ENCODE peak calls at places on chromosomes 2 and 18, in six cellular contexts. G is BJ, A is tibial nerve, M is pancreas, C is OCI-LY7, Z is GM10248. D is an unnamed sample.

GRCh38 chr2:52859065-52859464 is 908.5 kb upstream of the CHAC2 start:
- DNase-seq in A (no peak), M (no peak), Z (no peak), C (no peak), G (no peak), D (no peak)

GRCh38 chr18:79018911-79019310 is 39.3 kb downstream of the SALL3 start:
- DNase-seq in G (no peak), M (no peak), A (no peak), C (no peak), Z (no peak), D (no peak)

GRCh38 chr2:28471701-28472236 is 24.1 kb upstream of the PLB1 start:
- DNase-seq in C (no peak), G (no peak), M (no peak), A (no peak), Z (no peak), D (no peak)

GRCh38 chr18:4236940-4237686 is 218.0 kb downstream of the DLGAP1 start:
- DNase-seq in A (no peak), Z (no peak), C (no peak), G (no peak), M (no peak), D (no peak)

GRCh38 chr2:71850306-71850801 is 297.3 kb downstream of the CYP26B1 start:
- DNase-seq in G (no peak), M (no peak), Z (no peak), C (no peak), A (no peak), D (no peak)

GRCh38 chr2:171785450-171785849 is 98.2 kb downstream of the DYNC1I2 start:
- DNase-seq in Z (no peak), M (no peak), C (no peak), G (no peak), A (no peak), D (no peak)

GRCh38 chr2:85766214-85766613 is 12.4 kb downstream of the ATOH8 start:
- DNase-seq in G (no peak), Z (no peak), A (no peak), M (no peak), C (no peak), D (no peak)

GRCh38 chr2:2232167-2232566 is 98.9 kb downstream of the MYT1L start:
- DNase-seq in Z (no peak), A (no peak), M (peak), C (no peak), G (no peak), D (peak)

GRCh38 chr2:188291142-188291616 is 495 bp upstream of the GULP1 start:
- DNase-seq in A (no peak), Z (no peak), G (no peak), M (no peak), C (no peak), D (no peak)

GRCh38 chr2:3143602-3144001 is 234.0 kb downstream of the EIPR1 start:
- DNase-seq in M (no peak), Z (no peak), G (no peak), A (no peak), C (no peak), D (no peak)

GRCh38 chr18:40063488-40063887 is 1891.5 kb upstream of the PIK3C3 start:
- DNase-seq in Z (no peak), C (no peak), G (no peak), A (no peak), M (no peak), D (no peak)

GRCh38 chr2:7672027-7672684 is 754.9 kb downstream of the RNF144A start:
- DNase-seq in M (peak), A (no peak), G (no peak), C (peak), Z (peak), D (no peak)

GRCh38 chr2:85744055-85744454 is 9.7 kb upstream of the ATOH8 start:
- DNase-seq in C (no peak), G (no peak), M (no peak), A (no peak), Z (no peak), D (no peak)

GRCh38 chr2:239856620-239857285 is 168.4 kb downstream of the NDUFA10 start:
- DNase-seq in G (no peak), Z (no peak), M (no peak), C (no peak), A (peak), D (no peak)

GRCh38 chr2:19900536-19901200 is 1.1 kb downstream of the TTC32 start:
- DNase-seq in A (no peak), G (no peak), M (no peak), C (peak), Z (peak), D (no peak)

GRCh38 chr2:143856973-143857372 is 662.9 kb downstream of the ZEB2 start:
- DNase-seq in G (no peak), M (no peak), C (no peak), A (no peak), Z (no peak), D (no peak)

GRCh38 chr18:43774497-43774896 is 497.2 kb upstream of the SYT4 start:
- DNase-seq in M (no peak), G (no peak), A (no peak), C (no peak), Z (no peak), D (no peak)

GRCh38 chr2:75278314-75278713 is 79.0 kb upstream of the TACR1 start:
- DNase-seq in M (no peak), G (no peak), C (no peak), Z (no peak), A (no peak), D (no peak)

GRCh38 chr2:71254776-71255175 is 27.9 kb upstream of the PAIP2B start:
- DNase-seq in G (no peak), C (no peak), A (no peak), M (no peak), Z (no peak), D (no peak)

GRCh38 chr2:8535398-8535755 is 146.5 kb upstream of the ID2 start:
- DNase-seq in C (no peak), G (no peak), A (no peak), Z (no peak), M (no peak), D (no peak)

GRCh38 chr2:232604535-232604934 is 28.9 kb upstream of the EFHD1 start:
- DNase-seq in A (no peak), Z (no peak), G (no peak), M (no peak), C (no peak), D (no peak)

GRCh38 chr2:172969171-172969570 is 106.5 kb upstream of the MAP3K20 start:
- DNase-seq in M (no peak), A (no peak), Z (no peak), G (no peak), C (no peak), D (no peak)

GRCh38 chr18:58682429-58683069 is 11.3 kb downstream of the MALT1 start:
- DNase-seq in G (no peak), M (peak), A (peak), Z (no peak), C (no peak), D (no peak)

GRCh38 chr18:2471523-2471922 is 99.8 kb downstream of the METTL4 start:
- DNase-seq in C (peak), A (no peak), M (no peak), Z (no peak), G (no peak), D (no peak)

GRCh38 chr2:199922856-199923255 is 11.8 kb downstream of the C2orf69 start:
- DNase-seq in A (no peak), C (peak), Z (no peak), M (no peak), G (no peak), D (no peak)

GRCh38 chr2:20589975-20590703 is 60.8 kb downstream of the HS1BP3 start:
- DNase-seq in A (no peak), G (no peak), Z (no peak), M (no peak), C (no peak), D (no peak)

GRCh38 chr2:109685453-109685852 is 71.3 kb downstream of the SOWAHC start:
- DNase-seq in A (no peak), C (no peak), M (no peak), Z (no peak), G (no peak), D (no peak)

DNA sequence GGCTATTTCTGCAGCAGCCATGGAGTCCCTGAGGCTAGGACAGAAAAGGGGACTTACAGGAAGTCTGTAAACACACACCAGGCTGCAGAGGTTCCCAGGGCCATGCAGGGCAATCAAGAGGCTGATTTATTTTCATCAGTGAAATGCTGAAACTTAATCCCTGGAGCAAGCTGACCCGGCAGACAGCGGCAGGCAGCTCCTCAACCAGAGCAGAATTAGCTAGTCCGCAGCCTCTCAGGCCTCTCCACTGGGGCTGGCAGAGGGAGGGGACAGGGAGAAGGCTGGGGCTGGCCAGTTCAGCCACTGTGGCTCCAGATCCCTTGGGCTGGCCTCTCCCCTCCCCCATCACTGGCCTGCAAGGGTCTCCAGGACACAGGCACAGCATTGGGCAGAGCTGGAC is 136.3 kb downstream of the TNS1 start:
- DNase-seq in C (no peak), G (no peak), M (no peak), Z (no peak), A (no peak), D (no peak)
- TF ChIP-seq CTCF in C (no peak), G (no peak), M (no peak), Z (no peak), A (no peak), D (no peak)

GRCh38 chr2:120283649-120284048 is 31.0 kb downstream of the RALB start:
- DNase-seq in A (no peak), M (no peak), C (no peak), G (no peak), Z (no peak), D (no peak)
- TF ChIP-seq CTCF in A (no peak), M (no peak), C (no peak), G (peak), Z (no peak), D (no peak)

DNA sequence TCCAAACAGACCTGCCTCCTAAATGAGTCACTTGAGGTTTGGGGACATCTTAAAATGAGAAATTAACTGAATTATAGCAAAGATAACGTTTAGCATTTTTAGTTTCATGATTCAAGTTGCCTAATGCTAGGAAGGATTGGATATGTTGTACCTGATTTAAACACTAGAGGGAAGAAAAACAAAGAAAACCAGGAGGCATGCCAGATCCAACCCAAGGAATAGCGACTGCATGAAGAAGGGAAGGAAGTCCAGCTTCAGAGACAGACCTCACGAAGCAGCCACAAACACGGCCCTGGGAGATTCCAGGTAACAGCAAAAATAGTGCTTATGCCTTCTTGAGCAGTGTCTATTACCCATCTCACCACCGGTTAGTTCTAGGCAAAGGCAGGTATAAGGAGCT is 499.9 kb upstream of the SPHKAP start:
- DNase-seq in A (no peak), G (no peak), C (no peak), M (no peak), Z (no peak), D (no peak)
- TF ChIP-seq CTCF in A (peak), G (peak), C (no peak), M (no peak), Z (no peak), D (peak)

DNA sequence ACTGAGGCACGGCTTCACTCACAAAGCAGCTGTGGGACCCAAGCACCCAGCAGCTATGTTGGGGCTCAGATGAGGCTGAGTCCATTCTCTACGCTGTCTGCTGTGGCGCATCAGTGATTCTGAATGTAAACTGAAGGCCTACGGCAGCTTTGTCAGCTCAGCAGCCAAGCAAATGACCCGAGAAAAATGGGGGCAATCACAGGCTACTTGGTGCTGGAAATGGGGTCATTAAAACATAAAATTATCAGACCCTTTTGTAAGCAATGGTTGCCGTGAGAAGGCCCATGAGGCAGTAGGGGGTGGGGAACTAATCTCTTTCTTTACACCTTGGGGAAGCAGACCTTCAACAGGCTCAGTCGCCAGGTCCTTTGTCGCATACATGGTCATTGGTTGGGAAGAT is 83.9 kb upstream of the ZCCHC2 start:
- DNase-seq in Z (no peak), C (no peak), A (no peak), G (no peak), M (no peak), D (no peak)
- TF ChIP-seq CTCF in Z (no peak), C (no peak), A (no peak), G (no peak), M (no peak), D (no peak)

GRCh38 chr18:36129300-36130038 is at the start of the genes ELP2 and SLC39A6:
- DNase-seq in M (peak), C (peak), A (peak), Z (peak), G (peak), D (peak)
- TF ChIP-seq CTCF in M (no peak), C (no peak), A (peak), Z (no peak), G (no peak), D (no peak)

GRCh38 chr2:189638305-189639002 is 22.8 kb upstream of the ASNSD1 start:
- DNase-seq in G (no peak), Z (no peak), C (no peak), M (no peak), A (no peak), D (no peak)
- TF ChIP-seq CTCF in G (no peak), Z (no peak), C (no peak), M (no peak), A (no peak), D (no peak)

DNA sequence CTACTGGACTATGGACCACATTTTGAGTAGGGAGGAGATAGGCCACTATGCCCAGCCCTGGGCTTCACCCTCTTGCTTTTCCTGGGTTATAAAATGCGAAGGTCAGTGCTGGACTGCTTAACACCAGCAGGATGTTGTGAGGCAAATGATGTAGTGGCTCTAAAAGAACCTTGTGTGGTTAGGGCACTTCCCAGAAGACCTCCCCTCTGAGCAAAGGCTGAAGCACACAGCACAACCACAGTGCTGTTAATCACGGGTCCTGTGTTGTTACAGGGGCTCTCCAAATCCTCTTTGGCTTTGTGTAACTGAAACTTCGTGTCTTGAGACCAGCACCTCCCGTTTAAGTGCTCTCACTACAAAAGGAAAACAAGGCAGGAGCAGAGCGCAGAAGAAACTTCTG is 166.9 kb downstream of the KLHL29 start:
- DNase-seq in C (no peak), Z (no peak), G (no peak), A (no peak), M (no peak), D (no peak)
- TF ChIP-seq CTCF in C (no peak), Z (no peak), G (no peak), A (no peak), M (no peak), D (no peak)

D was measured in prostate gland.